ENCODE peak calls at places on chromosomes 16 and 17, in four cellular contexts. P is heart left ventricle, S is Karpas-422, Q is GM23248. K is an unnamed sample.
A peak's percentile ranks its signal among the peaks of the same experiment; 100 is the strongest.

GRCh38 chr17:28972437-28972836 is 21.1 kb upstream of the PHF12 start:
- DNase-seq in Q (peak; percentile 51), S (no peak), P (no peak), K (no peak)

GRCh38 chr16:69327585-69328310 is 2.6 kb downstream of the PDF start:
- DNase-seq in P (no peak), Q (no peak), S (no peak), K (no peak)

GRCh38 chr17:39641119-39641496 is 4.2 kb downstream of the STARD3 start:
- DNase-seq in S (no peak), Q (no peak), P (no peak), K (no peak)

GRCh38 chr17:10357768-10358167 is 15.0 kb downstream of the MYH13 start:
- DNase-seq in P (no peak), Q (peak; percentile 7), S (peak; percentile 75), K (no peak)

GRCh38 chr16:87317766-87318121 is 552 bp upstream of the C16orf95 start:
- DNase-seq in S (peak; percentile 85), Q (peak; percentile 91), P (peak; percentile 56), K (peak; percentile 48)

GRCh38 chr16:22898874-22899348 is 84.9 kb downstream of the HS3ST2 start:
- DNase-seq in Q (peak; percentile 51), S (peak; percentile 89), P (peak; percentile 75), K (peak; percentile 86)

GRCh38 chr16:71762186-71762585 is 37.7 kb upstream of the PHLPP2 start:
- DNase-seq in S (no peak), P (no peak), Q (peak; percentile 71), K (peak; percentile 6)

GRCh38 chr17:81100668-81101067 is 64.6 kb upstream of the PVALEF start:
- DNase-seq in P (no peak), S (no peak), Q (no peak), K (no peak)

GRCh38 chr17:66165537-66166123 is 26.3 kb downstream of the CEP112 start:
- DNase-seq in P (no peak), S (peak; percentile 77), Q (peak; percentile 66), K (peak; percentile 62)

GRCh38 chr17:66633322-66633965 is 201.5 kb upstream of the CACNG5 start:
- DNase-seq in P (no peak), Q (peak; percentile 66), S (peak; percentile 40), K (no peak)

GRCh38 chr16:50802958-50803357 is 61.1 kb downstream of the CYLD start:
- DNase-seq in Q (no peak), P (no peak), S (no peak), K (no peak)

DNA sequence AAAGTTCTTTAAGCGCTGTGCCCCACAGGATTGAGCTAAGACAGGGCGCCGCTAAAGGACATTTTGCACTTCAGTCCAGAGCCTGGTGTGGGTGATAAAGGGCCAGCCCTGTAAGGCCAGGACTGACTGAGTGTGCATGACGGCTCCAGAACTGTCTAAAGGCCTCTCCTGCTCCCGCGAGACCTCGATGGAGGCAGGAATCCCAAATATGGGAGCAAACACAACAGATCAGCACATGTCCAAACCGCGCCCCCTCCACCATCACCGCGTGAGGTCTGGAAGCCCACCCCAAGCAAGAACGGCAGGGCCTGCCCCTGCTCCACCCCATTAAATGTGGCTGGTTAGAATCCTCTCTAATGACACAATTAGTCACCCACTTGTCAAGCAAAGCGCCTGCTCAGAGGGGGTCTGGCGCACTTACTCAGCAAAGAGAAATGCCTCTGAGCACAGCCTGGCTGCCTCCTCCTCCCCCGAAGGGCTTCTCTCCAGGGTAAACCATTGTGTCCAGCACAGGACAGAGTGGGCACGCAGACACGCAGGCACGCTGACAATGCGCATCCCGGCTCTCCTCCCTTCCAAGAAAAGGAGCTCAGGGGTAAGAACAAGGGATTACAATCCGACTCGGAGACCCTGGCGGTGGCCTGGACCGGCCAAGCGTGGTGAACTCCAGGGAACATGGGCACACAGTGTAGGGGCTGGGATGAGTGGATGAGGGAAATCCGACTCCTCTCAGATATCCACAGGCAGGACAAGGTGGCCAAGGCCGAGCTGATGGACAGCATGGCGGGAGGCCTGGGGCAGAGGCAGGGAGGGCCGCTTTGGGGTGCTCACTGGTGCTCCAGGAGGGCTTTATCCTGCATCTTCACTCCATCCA is 1.5 kb downstream of the MXRA7 start:
- DNase-seq in P (peak; percentile 93), S (no peak), Q (peak; percentile 98), K (peak; percentile 88)
- H3K4me3 ChIP-seq in P (peak overlapping the region; percentile 70), S (no peak overlapping the region), Q (peak overlapping the region; percentile 90), K (peak overlapping the region; percentile 49)

GRCh38 chr17:50275279-50275678 is 1.0 kb downstream of the TMEM92 start:
- DNase-seq in S (no peak), Q (no peak), P (no peak), K (no peak)

GRCh38 chr17:50273654-50274040 is 619 bp upstream of the TMEM92 start:
- DNase-seq in S (no peak), P (no peak), Q (no peak), K (no peak)

GRCh38 chr17:50276588-50277356 is 2.5 kb downstream of the TMEM92 start:
- DNase-seq in Q (no peak), P (peak; percentile 4), S (no peak), K (no peak)

GRCh38 chr17:50274142-50274944 is at the start of gene TMEM92:
- DNase-seq in P (no peak), Q (peak; percentile 45), S (no peak), K (peak; percentile 77)

DNA sequence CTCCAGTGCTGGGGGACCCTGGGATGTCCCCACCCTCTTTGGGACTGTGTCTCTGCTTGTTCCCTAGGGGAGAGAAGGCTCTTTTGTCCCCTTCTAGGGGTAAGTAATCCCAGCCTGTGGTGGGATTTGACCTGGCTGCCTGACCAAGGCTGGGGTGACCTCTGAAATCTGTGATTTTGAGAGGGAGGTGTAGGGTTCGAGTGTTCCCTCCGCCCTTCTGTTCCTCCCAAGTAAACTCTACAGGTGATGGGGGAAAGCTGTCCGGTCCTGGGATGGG is 617 bp downstream of the TMEM92 start:
- DNase-seq in Q (no peak), P (no peak), S (no peak), K (no peak)
- H3K4me3 ChIP-seq in Q (no peak overlapping the region), P (no peak overlapping the region), S (no peak overlapping the region), K (peak overlapping the region; percentile 46)

GRCh38 chr17:61405047-61405685 is 5.5 kb downstream of the TBX2 start:
- DNase-seq in S (no peak), P (peak; percentile 27), Q (no peak), K (no peak)
- H3K4me3 ChIP-seq in S (no peak overlapping the region), P (peak overlapping the region; percentile 33), Q (no peak overlapping the region), K (no peak overlapping the region)

DNA sequence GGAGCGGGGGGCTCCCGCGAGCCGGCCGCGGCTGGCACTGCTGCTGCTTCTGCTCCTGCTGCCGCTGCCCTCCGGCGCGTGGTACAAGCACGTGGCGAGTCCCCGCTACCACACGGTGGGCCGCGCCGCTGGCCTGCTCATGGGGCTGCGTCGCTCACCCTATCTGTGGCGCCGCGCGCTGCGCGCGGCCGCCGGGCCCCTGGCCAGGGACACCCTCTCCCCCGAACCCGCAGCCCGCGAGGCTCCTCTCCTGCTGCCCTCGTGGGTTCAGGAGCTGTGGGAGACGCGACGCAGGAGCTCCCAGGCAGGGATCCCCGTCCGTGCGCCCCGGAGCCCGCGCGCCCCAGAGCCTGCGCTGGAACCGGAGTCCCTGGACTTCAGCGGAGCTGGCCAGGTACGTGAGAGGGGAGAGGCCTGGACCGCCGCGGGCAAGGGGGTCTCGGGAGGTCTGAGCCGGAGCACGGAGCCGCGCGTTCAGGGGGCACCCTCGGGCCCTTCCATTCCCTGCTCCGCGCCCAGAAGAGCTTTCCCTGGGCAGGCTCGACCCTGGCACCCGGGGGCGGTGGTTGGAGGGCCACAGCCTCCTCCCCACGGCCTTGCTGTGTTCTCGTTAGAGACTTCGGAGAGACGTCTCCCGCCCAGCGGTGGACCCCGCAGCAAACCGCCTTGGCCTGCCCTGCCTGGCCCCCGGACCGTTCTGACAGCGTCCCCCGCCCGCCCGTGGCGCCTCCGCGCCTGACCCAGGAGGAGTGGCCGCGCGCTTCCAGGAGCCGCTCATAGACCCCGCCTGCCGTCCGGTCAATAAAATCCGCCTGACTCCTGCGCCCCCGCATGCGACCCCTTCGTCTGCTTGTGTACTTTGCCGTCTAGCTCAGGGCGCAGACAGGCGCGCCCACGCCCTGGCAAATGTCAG is 590 bp downstream of the NPW start:
- DNase-seq in P (no peak), Q (peak; percentile 38), S (no peak), K (no peak)
- H3K4me3 ChIP-seq in P (no peak overlapping the region), Q (no peak overlapping the region), S (no peak overlapping the region), K (no peak overlapping the region)

GRCh38 chr17:266701-267656 is 85.5 kb upstream of the DOC2B start:
- DNase-seq in S (no peak), P (peak; percentile 82), Q (peak; percentile 35), K (no peak)
- H3K4me3 ChIP-seq in S (no peak overlapping the region), P (no peak overlapping the region), Q (peak overlapping the region; percentile 31), K (no peak overlapping the region)

GRCh38 chr16:85563031-85563430 is 50.1 kb upstream of the GSE1 start:
- DNase-seq in Q (no peak), S (no peak), P (no peak), K (no peak)
- H3K4me3 ChIP-seq in Q (no peak overlapping the region), S (no peak overlapping the region), P (no peak overlapping the region), K (no peak overlapping the region)

DNA sequence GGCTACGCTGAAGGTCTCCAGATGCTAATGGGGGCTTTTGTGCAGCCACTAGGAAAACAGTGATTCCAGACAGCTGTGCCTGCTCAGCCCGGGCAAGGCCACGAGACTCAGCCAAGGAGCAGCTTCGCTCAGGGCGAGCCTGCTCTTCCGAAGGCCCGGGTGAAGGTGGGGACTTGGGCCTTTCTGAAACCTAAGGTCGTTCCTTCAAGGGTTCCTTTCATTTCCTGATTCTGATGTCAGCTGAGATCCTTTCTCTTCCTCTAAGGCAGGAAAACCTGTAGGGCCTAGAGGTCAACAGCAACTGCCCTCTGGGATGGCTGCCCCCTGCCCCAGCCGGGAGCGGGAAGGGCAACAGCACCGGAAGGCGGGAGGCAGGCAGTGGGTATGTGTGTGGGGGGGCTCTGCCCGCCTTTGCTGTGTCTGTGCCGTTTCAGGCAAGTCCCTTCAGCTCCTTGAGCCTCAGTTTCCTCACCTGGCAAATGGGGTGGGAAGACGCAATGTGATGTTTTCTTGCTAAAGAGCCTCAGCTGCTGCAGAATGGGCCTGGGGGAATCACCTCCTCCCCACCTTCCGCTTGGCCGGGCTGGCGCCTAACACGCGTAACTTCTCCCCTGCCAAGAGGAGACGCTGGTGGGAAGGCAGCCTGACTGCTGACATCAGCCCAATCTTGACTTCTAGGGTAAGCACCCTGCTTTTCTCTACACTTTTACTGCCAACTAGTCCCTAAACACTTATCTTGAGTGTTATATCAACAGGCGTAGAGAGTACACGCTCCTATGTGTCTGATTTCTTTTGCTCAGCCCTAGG is 32.8 kb downstream of the IRF8 start:
- DNase-seq in Q (no peak), S (no peak), P (no peak), K (no peak)
- H3K4me3 ChIP-seq in Q (no peak overlapping the region), S (no peak overlapping the region), P (no peak overlapping the region), K (no peak overlapping the region)

GRCh38 chr16:66845080-66845410 is 831 bp downstream of the CA7 start:
- DNase-seq in Q (no peak), S (no peak), P (no peak), K (no peak)
- H3K4me3 ChIP-seq in Q (peak overlapping the region; percentile 63), S (no peak overlapping the region), P (peak overlapping the region; percentile 45), K (peak overlapping the region; percentile 14)

DNA sequence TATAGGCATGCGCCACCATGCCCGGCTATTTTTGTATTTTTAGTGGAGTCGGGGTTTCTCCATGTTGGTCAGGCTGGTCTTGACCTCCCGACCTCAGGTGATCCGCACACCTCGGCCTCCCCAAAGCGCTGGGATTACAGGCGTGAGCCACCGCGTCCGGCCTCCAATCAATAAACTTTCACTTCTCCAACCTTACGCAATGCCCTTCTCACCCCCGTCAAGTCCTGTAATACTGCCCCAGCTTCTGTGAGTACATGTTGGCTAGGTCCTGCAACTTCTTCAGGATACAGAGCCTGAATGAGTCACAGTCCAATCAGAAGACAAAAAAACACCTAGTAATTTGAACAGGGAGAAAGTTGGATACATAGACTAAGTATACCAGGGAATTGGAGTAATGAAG is 47.1 kb upstream of the PHOSPHO1 start:
- DNase-seq in Q (peak; percentile 17), S (no peak), P (no peak), K (peak; percentile 54)
- H3K4me3 ChIP-seq in Q (no peak overlapping the region), S (no peak overlapping the region), P (no peak overlapping the region), K (no peak overlapping the region)

GRCh38 chr17:76272541-76273434 is 7.6 kb downstream of the UBALD2 start:
- DNase-seq in P (peak; percentile 39), Q (no peak), S (no peak), K (no peak)
- H3K4me3 ChIP-seq in P (no peak overlapping the region), Q (no peak overlapping the region), S (peak overlapping the region; percentile 67), K (no peak overlapping the region)

K was measured in epithelial cell of esophagus.